ENCODE peak calls at places on chromosomes 13 and 19, in seven cellular contexts. One of them, this sample, is unnamed.

GRCh38 chr19:56333506-56333905 is 18.9 kb upstream of the ZSCAN5A start:
- DNase-seq in CD8-positive, alpha-beta T cell: no peak
- DNase-seq in NB4: peak
- DNase-seq in breast epithelium: no peak
- DNase-seq in choroid plexus epithelial cell: peak
- DNase-seq in cardiac muscle cell: peak
- DNase-seq in GM12865: peak
- DNase-seq in this sample: peak

GRCh38 chr13:94999871-95000270 is 287.5 kb upstream of the SOX21 start:
- DNase-seq in CD8-positive, alpha-beta T cell: no peak
- DNase-seq in NB4: no peak
- DNase-seq in breast epithelium: no peak
- DNase-seq in choroid plexus epithelial cell: no peak
- DNase-seq in cardiac muscle cell: no peak
- DNase-seq in GM12865: no peak
- DNase-seq in this sample: peak

GRCh38 chr13:34993470-34993869 is 51.4 kb downstream of the NBEA start:
- DNase-seq in CD8-positive, alpha-beta T cell: no peak
- DNase-seq in NB4: no peak
- DNase-seq in breast epithelium: no peak
- DNase-seq in choroid plexus epithelial cell: peak
- DNase-seq in cardiac muscle cell: peak
- DNase-seq in GM12865: no peak
- DNase-seq in this sample: peak

GRCh38 chr19:27746691-27747380 is 1466.1 kb downstream of the UQCRFS1 start:
- DNase-seq in CD8-positive, alpha-beta T cell: no peak
- DNase-seq in NB4: peak
- DNase-seq in breast epithelium: peak
- DNase-seq in choroid plexus epithelial cell: peak
- DNase-seq in cardiac muscle cell: peak
- DNase-seq in GM12865: peak
- DNase-seq in this sample: peak

GRCh38 chr13:21719463-21719862 is 48.6 kb downstream of the FGF9 start:
- DNase-seq in CD8-positive, alpha-beta T cell: no peak
- DNase-seq in NB4: no peak
- DNase-seq in breast epithelium: no peak
- DNase-seq in choroid plexus epithelial cell: no peak
- DNase-seq in cardiac muscle cell: no peak
- DNase-seq in GM12865: no peak
- DNase-seq in this sample: peak

GRCh38 chr19:4768934-4769777 is 22.4 kb upstream of the FEM1A start:
- DNase-seq in CD8-positive, alpha-beta T cell: peak
- DNase-seq in NB4: peak
- DNase-seq in breast epithelium: peak
- DNase-seq in choroid plexus epithelial cell: peak
- DNase-seq in cardiac muscle cell: peak
- DNase-seq in GM12865: peak
- DNase-seq in this sample: peak

GRCh38 chr19:47697863-47698609 is 15.2 kb upstream of the EHD2 start:
- DNase-seq in CD8-positive, alpha-beta T cell: peak
- DNase-seq in NB4: peak
- DNase-seq in breast epithelium: peak
- DNase-seq in choroid plexus epithelial cell: peak
- DNase-seq in cardiac muscle cell: peak
- DNase-seq in GM12865: peak
- DNase-seq in this sample: peak

GRCh38 chr19:29524912-29525870 is 603 bp upstream of the VSTM2B start:
- DNase-seq in CD8-positive, alpha-beta T cell: no peak
- DNase-seq in NB4: no peak
- DNase-seq in breast epithelium: no peak
- DNase-seq in choroid plexus epithelial cell: no peak
- DNase-seq in cardiac muscle cell: no peak
- DNase-seq in GM12865: no peak
- DNase-seq in this sample: no peak

GRCh38 chr13:94558721-94559120 is 37.2 kb downstream of the TGDS start:
- DNase-seq in CD8-positive, alpha-beta T cell: no peak
- DNase-seq in NB4: peak
- DNase-seq in breast epithelium: no peak
- DNase-seq in choroid plexus epithelial cell: peak
- DNase-seq in cardiac muscle cell: no peak
- DNase-seq in GM12865: no peak
- DNase-seq in this sample: no peak

GRCh38 chr19:6362351-6362801 is 1.0 kb downstream of the CLPP start:
- DNase-seq in CD8-positive, alpha-beta T cell: peak
- DNase-seq in NB4: no peak
- DNase-seq in breast epithelium: no peak
- DNase-seq in choroid plexus epithelial cell: no peak
- DNase-seq in cardiac muscle cell: no peak
- DNase-seq in GM12865: no peak
- DNase-seq in this sample: no peak

GRCh38 chr13:20940083-20940482 is 37.5 kb upstream of the XPO4 start:
- DNase-seq in CD8-positive, alpha-beta T cell: no peak
- DNase-seq in NB4: no peak
- DNase-seq in breast epithelium: no peak
- DNase-seq in choroid plexus epithelial cell: peak
- DNase-seq in cardiac muscle cell: peak
- DNase-seq in GM12865: no peak
- DNase-seq in this sample: peak

GRCh38 chr13:111482126-111482525 is 161.7 kb downstream of the TEX29 start:
- DNase-seq in CD8-positive, alpha-beta T cell: no peak
- DNase-seq in NB4: no peak
- DNase-seq in breast epithelium: no peak
- DNase-seq in choroid plexus epithelial cell: no peak
- DNase-seq in cardiac muscle cell: no peak
- DNase-seq in GM12865: no peak
- DNase-seq in this sample: no peak

GRCh38 chr13:59514316-59514715 is 649.4 kb downstream of the DIAPH3 start:
- DNase-seq in CD8-positive, alpha-beta T cell: no peak
- DNase-seq in NB4: no peak
- DNase-seq in breast epithelium: no peak
- DNase-seq in choroid plexus epithelial cell: no peak
- DNase-seq in cardiac muscle cell: no peak
- DNase-seq in GM12865: no peak
- DNase-seq in this sample: no peak

GRCh38 chr19:46297700-46298476 is 1.0 kb downstream of the HIF3A start:
- DNase-seq in CD8-positive, alpha-beta T cell: no peak
- DNase-seq in NB4: no peak
- DNase-seq in breast epithelium: peak
- DNase-seq in choroid plexus epithelial cell: peak
- DNase-seq in cardiac muscle cell: peak
- DNase-seq in GM12865: no peak
- DNase-seq in this sample: no peak

GRCh38 chr13:60211548-60211947 is 47.8 kb upstream of the DIAPH3 start:
- DNase-seq in CD8-positive, alpha-beta T cell: no peak
- DNase-seq in NB4: no peak
- DNase-seq in breast epithelium: no peak
- DNase-seq in choroid plexus epithelial cell: no peak
- DNase-seq in cardiac muscle cell: no peak
- DNase-seq in GM12865: no peak
- DNase-seq in this sample: no peak

GRCh38 chr13:113034451-113035208 is 65.6 kb downstream of the MCF2L start:
- DNase-seq in CD8-positive, alpha-beta T cell: no peak
- DNase-seq in NB4: peak
- DNase-seq in breast epithelium: no peak
- DNase-seq in choroid plexus epithelial cell: peak
- DNase-seq in cardiac muscle cell: peak
- DNase-seq in GM12865: no peak
- DNase-seq in this sample: peak

GRCh38 chr13:77820431-77821149 is 98.0 kb downstream of the EDNRB start:
- DNase-seq in CD8-positive, alpha-beta T cell: no peak
- DNase-seq in NB4: peak
- DNase-seq in breast epithelium: no peak
- DNase-seq in choroid plexus epithelial cell: no peak
- DNase-seq in cardiac muscle cell: no peak
- DNase-seq in GM12865: no peak
- DNase-seq in this sample: no peak

GRCh38 chr13:112145221-112146072 is 78.5 kb downstream of the SOX1 start:
- DNase-seq in CD8-positive, alpha-beta T cell: no peak
- DNase-seq in NB4: no peak
- DNase-seq in breast epithelium: no peak
- DNase-seq in choroid plexus epithelial cell: no peak
- DNase-seq in cardiac muscle cell: no peak
- DNase-seq in GM12865: no peak
- DNase-seq in this sample: no peak

GRCh38 chr13:49828452-49828851 is 36.0 kb upstream of the KPNA3 start:
- DNase-seq in CD8-positive, alpha-beta T cell: no peak
- DNase-seq in NB4: peak
- DNase-seq in breast epithelium: no peak
- DNase-seq in choroid plexus epithelial cell: no peak
- DNase-seq in cardiac muscle cell: no peak
- DNase-seq in GM12865: peak
- DNase-seq in this sample: peak
- H3K4me3 ChIP-seq in CD8-positive, alpha-beta T cell: no peak
- H3K4me3 ChIP-seq in NB4: no peak
- H3K4me3 ChIP-seq in breast epithelium: no peak
- H3K4me3 ChIP-seq in choroid plexus epithelial cell: no peak
- H3K4me3 ChIP-seq in cardiac muscle cell: no peak
- H3K4me3 ChIP-seq in GM12865: no peak
- H3K4me3 ChIP-seq in this sample: no peak

GRCh38 chr13:36193151-36193855 is 21.1 kb downstream of the SOHLH2 start:
- DNase-seq in CD8-positive, alpha-beta T cell: no peak
- DNase-seq in NB4: no peak
- DNase-seq in breast epithelium: no peak
- DNase-seq in choroid plexus epithelial cell: peak
- DNase-seq in cardiac muscle cell: peak
- DNase-seq in GM12865: no peak
- DNase-seq in this sample: peak

GRCh38 chr13:36190771-36191170 is 23.6 kb downstream of the SOHLH2 start:
- DNase-seq in CD8-positive, alpha-beta T cell: no peak
- DNase-seq in NB4: no peak
- DNase-seq in breast epithelium: no peak
- DNase-seq in choroid plexus epithelial cell: peak
- DNase-seq in cardiac muscle cell: peak
- DNase-seq in GM12865: no peak
- DNase-seq in this sample: no peak

GRCh38 chr13:36188446-36188845 is 25.9 kb downstream of the SOHLH2 start:
- DNase-seq in CD8-positive, alpha-beta T cell: no peak
- DNase-seq in NB4: no peak
- DNase-seq in breast epithelium: no peak
- DNase-seq in choroid plexus epithelial cell: no peak
- DNase-seq in cardiac muscle cell: no peak
- DNase-seq in GM12865: no peak
- DNase-seq in this sample: no peak

GRCh38 chr13:36192166-36192565 is 22.2 kb downstream of the SOHLH2 start:
- DNase-seq in CD8-positive, alpha-beta T cell: no peak
- DNase-seq in NB4: no peak
- DNase-seq in breast epithelium: no peak
- DNase-seq in choroid plexus epithelial cell: no peak
- DNase-seq in cardiac muscle cell: peak
- DNase-seq in GM12865: no peak
- DNase-seq in this sample: no peak
- TF ChIP-seq CTCF in CD8-positive, alpha-beta T cell: no peak
- TF ChIP-seq CTCF in NB4: no peak
- TF ChIP-seq CTCF in breast epithelium: no peak
- TF ChIP-seq CTCF in choroid plexus epithelial cell: no peak
- TF ChIP-seq CTCF in cardiac muscle cell: no peak
- TF ChIP-seq CTCF in GM12865: no peak
- TF ChIP-seq CTCF in this sample: no peak

GRCh38 chr13:99307648-99308339 is 595 bp upstream of the GPR183 start:
- DNase-seq in CD8-positive, alpha-beta T cell: peak
- DNase-seq in NB4: peak
- DNase-seq in breast epithelium: no peak
- DNase-seq in choroid plexus epithelial cell: peak
- DNase-seq in cardiac muscle cell: peak
- DNase-seq in GM12865: peak
- DNase-seq in this sample: peak

GRCh38 chr13:99311137-99311536 is 3.9 kb upstream of the GPR183 start:
- DNase-seq in CD8-positive, alpha-beta T cell: no peak
- DNase-seq in NB4: peak
- DNase-seq in breast epithelium: no peak
- DNase-seq in choroid plexus epithelial cell: no peak
- DNase-seq in cardiac muscle cell: no peak
- DNase-seq in GM12865: no peak
- DNase-seq in this sample: no peak

GRCh38 chr13:99310382-99311031 is 3.3 kb upstream of the GPR183 start:
- DNase-seq in CD8-positive, alpha-beta T cell: no peak
- DNase-seq in NB4: peak
- DNase-seq in breast epithelium: no peak
- DNase-seq in choroid plexus epithelial cell: peak
- DNase-seq in cardiac muscle cell: peak
- DNase-seq in GM12865: peak
- DNase-seq in this sample: no peak

GRCh38 chr13:99307247-99307646 is at the start of gene GPR183:
- DNase-seq in CD8-positive, alpha-beta T cell: no peak
- DNase-seq in NB4: peak
- DNase-seq in breast epithelium: no peak
- DNase-seq in choroid plexus epithelial cell: no peak
- DNase-seq in cardiac muscle cell: no peak
- DNase-seq in GM12865: peak
- DNase-seq in this sample: peak

GRCh38 chr13:99308481-99309087 is 1.4 kb upstream of the GPR183 start:
- DNase-seq in CD8-positive, alpha-beta T cell: no peak
- DNase-seq in NB4: no peak
- DNase-seq in breast epithelium: no peak
- DNase-seq in choroid plexus epithelial cell: peak
- DNase-seq in cardiac muscle cell: peak
- DNase-seq in GM12865: no peak
- DNase-seq in this sample: peak
- H3K4me3 ChIP-seq in CD8-positive, alpha-beta T cell: no peak
- H3K4me3 ChIP-seq in NB4: no peak
- H3K4me3 ChIP-seq in breast epithelium: no peak
- H3K4me3 ChIP-seq in choroid plexus epithelial cell: no peak
- H3K4me3 ChIP-seq in cardiac muscle cell: no peak
- H3K4me3 ChIP-seq in GM12865: peak
- H3K4me3 ChIP-seq in this sample: no peak

DNA sequence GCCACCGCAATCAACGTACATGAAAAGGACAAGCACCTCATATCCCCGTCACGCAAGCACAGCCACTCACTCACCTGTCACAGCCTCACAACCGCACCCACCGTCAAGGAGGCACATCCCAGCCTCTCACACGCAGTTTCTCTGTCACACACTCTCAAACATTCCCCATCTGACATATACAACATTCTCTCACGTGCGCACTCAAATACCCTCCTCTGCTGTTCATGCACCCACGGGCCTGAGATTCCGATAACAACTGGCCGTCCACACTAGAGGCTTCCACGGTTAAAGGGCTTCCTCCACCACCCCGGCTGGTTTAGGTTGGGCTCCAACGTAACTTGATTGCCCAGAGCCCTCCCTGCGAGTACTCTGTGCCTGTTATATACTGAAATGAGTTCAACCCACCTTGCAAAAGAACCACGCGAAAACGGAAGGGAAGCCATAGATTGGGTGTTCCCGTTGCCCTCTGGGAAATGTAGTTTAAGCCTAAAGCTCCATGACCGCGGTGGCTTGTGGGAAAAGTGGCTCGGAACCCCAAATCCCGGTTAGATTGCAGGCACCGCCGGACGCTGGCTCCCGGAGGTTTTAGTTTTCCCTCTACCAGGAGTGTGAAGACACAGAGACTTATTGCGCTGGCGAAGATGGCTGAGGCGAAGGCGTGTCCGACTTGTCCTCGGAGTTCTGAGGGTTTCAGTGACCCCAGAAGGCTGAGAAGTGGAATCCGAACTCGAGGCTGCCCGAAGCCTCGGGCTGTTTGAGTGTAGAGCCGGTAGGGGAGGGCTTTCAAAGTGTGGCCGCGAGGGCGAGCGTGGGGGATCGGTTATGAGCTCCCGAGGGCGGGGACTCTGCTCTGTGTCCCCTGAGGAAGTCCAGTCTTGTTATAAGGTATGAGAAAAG is at the start of gene ZNF573:
- DNase-seq in CD8-positive, alpha-beta T cell: peak
- DNase-seq in NB4: peak
- DNase-seq in breast epithelium: peak
- DNase-seq in choroid plexus epithelial cell: peak
- DNase-seq in cardiac muscle cell: peak
- DNase-seq in GM12865: peak
- DNase-seq in this sample: peak
- TF ChIP-seq CTCF in CD8-positive, alpha-beta T cell: no peak
- TF ChIP-seq CTCF in NB4: no peak
- TF ChIP-seq CTCF in breast epithelium: no peak
- TF ChIP-seq CTCF in choroid plexus epithelial cell: peak
- TF ChIP-seq CTCF in cardiac muscle cell: peak
- TF ChIP-seq CTCF in GM12865: no peak
- TF ChIP-seq CTCF in this sample: peak